ENCODE peak calls at places on chromosomes 2 and 18, in six cellular contexts. One of them, this sample, is unnamed.
A peak's percentile ranks its signal among the peaks of the same experiment; 100 is the strongest.

GRCh38 chr18:50855976-50856772 is 22.7 kb upstream of the ME2 start:
- DNase-seq in upper lobe of right lung: no peak
- DNase-seq in HFF-Myc: no peak
- DNase-seq in hepatocyte: no peak
- DNase-seq in bronchial epithelial cell: no peak
- DNase-seq in GM23338: no peak
- DNase-seq in this sample: no peak

GRCh38 chr2:214808961-214809750 is at the start of gene BARD1:
- DNase-seq in bronchial epithelial cell: peak; percentile 42
- DNase-seq in upper lobe of right lung: peak; percentile 78
- DNase-seq in hepatocyte: peak; percentile 76
- DNase-seq in GM23338: peak; percentile 69
- DNase-seq in HFF-Myc: peak; percentile 33
- DNase-seq in this sample: no peak

GRCh38 chr18:24983566-24983965 is 368.4 kb downstream of the ZNF521 start:
- DNase-seq in hepatocyte: no peak
- DNase-seq in bronchial epithelial cell: no peak
- DNase-seq in upper lobe of right lung: no peak
- DNase-seq in GM23338: peak; percentile 76
- DNase-seq in HFF-Myc: no peak
- DNase-seq in this sample: no peak

GRCh38 chr18:75041586-75041985 is 167.4 kb downstream of the PTGR3 start:
- DNase-seq in hepatocyte: no peak
- DNase-seq in GM23338: peak; percentile 52
- DNase-seq in upper lobe of right lung: no peak
- DNase-seq in HFF-Myc: peak; percentile 16
- DNase-seq in bronchial epithelial cell: peak; percentile 41
- DNase-seq in this sample: no peak

GRCh38 chr2:217277646-217278048 is 417.8 kb upstream of the TNP1 start:
- DNase-seq in hepatocyte: peak; percentile 27
- DNase-seq in HFF-Myc: peak; percentile 81
- DNase-seq in upper lobe of right lung: no peak
- DNase-seq in GM23338: no peak
- DNase-seq in bronchial epithelial cell: peak; percentile 78
- DNase-seq in this sample: peak; percentile 65

GRCh38 chr2:237410949-237411635 is 2.9 kb downstream of the COL6A3 start:
- DNase-seq in HFF-Myc: no peak
- DNase-seq in bronchial epithelial cell: no peak
- DNase-seq in GM23338: no peak
- DNase-seq in upper lobe of right lung: no peak
- DNase-seq in hepatocyte: no peak
- DNase-seq in this sample: no peak

GRCh38 chr2:8006626-8007025 is 675.2 kb upstream of the ID2 start:
- DNase-seq in HFF-Myc: no peak
- DNase-seq in bronchial epithelial cell: peak; percentile 28
- DNase-seq in GM23338: no peak
- DNase-seq in hepatocyte: no peak
- DNase-seq in upper lobe of right lung: no peak
- DNase-seq in this sample: no peak

GRCh38 chr2:239465017-239466001 is 64.5 kb upstream of the HDAC4 start:
- DNase-seq in HFF-Myc: no peak
- DNase-seq in GM23338: no peak
- DNase-seq in hepatocyte: no peak
- DNase-seq in bronchial epithelial cell: peak; percentile 10
- DNase-seq in upper lobe of right lung: peak; percentile 90
- DNase-seq in this sample: no peak

GRCh38 chr2:149037851-149038250 is 648 bp upstream of the LYPD6B start:
- DNase-seq in HFF-Myc: no peak
- DNase-seq in hepatocyte: peak; percentile 71
- DNase-seq in upper lobe of right lung: no peak
- DNase-seq in bronchial epithelial cell: peak; percentile 60
- DNase-seq in GM23338: peak; percentile 76
- DNase-seq in this sample: no peak

GRCh38 chr2:65744801-65745200 is 312.4 kb upstream of the SPRED2 start:
- DNase-seq in HFF-Myc: no peak
- DNase-seq in hepatocyte: no peak
- DNase-seq in bronchial epithelial cell: no peak
- DNase-seq in GM23338: no peak
- DNase-seq in upper lobe of right lung: no peak
- DNase-seq in this sample: no peak

GRCh38 chr18:44696892-44697291 is 16.2 kb downstream of the SETBP1 start:
- DNase-seq in bronchial epithelial cell: peak; percentile 77
- DNase-seq in GM23338: no peak
- DNase-seq in hepatocyte: peak; percentile 40
- DNase-seq in upper lobe of right lung: no peak
- DNase-seq in HFF-Myc: no peak
- DNase-seq in this sample: no peak
- H3K4me3 ChIP-seq in bronchial epithelial cell: no peak overlapping the region
- H3K4me3 ChIP-seq in GM23338: peak overlapping the region; percentile 21
- H3K4me3 ChIP-seq in hepatocyte: no peak overlapping the region
- H3K4me3 ChIP-seq in upper lobe of right lung: no peak overlapping the region
- H3K4me3 ChIP-seq in HFF-Myc: no peak overlapping the region
- H3K4me3 ChIP-seq in this sample: no peak overlapping the region

GRCh38 chr18:31565782-31566512 is 25.7 kb upstream of the TTR start:
- DNase-seq in hepatocyte: no peak
- DNase-seq in HFF-Myc: no peak
- DNase-seq in bronchial epithelial cell: no peak
- DNase-seq in upper lobe of right lung: no peak
- DNase-seq in GM23338: no peak
- DNase-seq in this sample: no peak
- TF ChIP-seq CTCF in hepatocyte: no peak
- TF ChIP-seq CTCF in HFF-Myc: no peak
- TF ChIP-seq CTCF in bronchial epithelial cell: no peak
- TF ChIP-seq CTCF in upper lobe of right lung: no peak
- TF ChIP-seq CTCF in GM23338: peak; percentile 15
- TF ChIP-seq CTCF in this sample: no peak

GRCh38 chr2:30422437-30422805 is 24.6 kb upstream of the LCLAT1 start:
- DNase-seq in HFF-Myc: no peak
- DNase-seq in upper lobe of right lung: no peak
- DNase-seq in hepatocyte: peak; percentile 51
- DNase-seq in bronchial epithelial cell: peak; percentile 65
- DNase-seq in GM23338: no peak
- DNase-seq in this sample: no peak
- H3K4me3 ChIP-seq in HFF-Myc: no peak overlapping the region
- H3K4me3 ChIP-seq in upper lobe of right lung: no peak overlapping the region
- H3K4me3 ChIP-seq in hepatocyte: no peak overlapping the region
- H3K4me3 ChIP-seq in bronchial epithelial cell: no peak overlapping the region
- H3K4me3 ChIP-seq in GM23338: no peak overlapping the region
- H3K4me3 ChIP-seq in this sample: no peak overlapping the region

DNA sequence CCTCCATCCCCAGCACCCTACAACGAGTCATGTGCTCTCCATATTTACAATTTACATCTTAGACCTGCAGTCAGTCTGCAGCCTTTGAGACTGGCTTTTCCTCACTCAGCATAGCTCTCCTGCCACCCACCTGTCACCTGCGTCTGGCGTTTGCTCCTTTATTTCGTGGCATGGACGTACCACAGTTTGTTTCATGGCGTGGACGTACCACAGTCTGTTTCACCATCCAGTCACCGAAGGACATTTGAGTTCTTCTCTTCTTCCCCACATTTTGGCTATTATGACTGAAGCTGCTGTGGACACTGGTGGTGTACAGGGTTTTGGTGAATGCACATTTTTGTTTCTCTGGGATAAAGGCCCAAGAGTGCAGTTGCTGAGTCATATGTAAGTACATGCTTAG is 141.8 kb upstream of the CTDP1 start:
- DNase-seq in upper lobe of right lung: no peak
- DNase-seq in GM23338: no peak
- DNase-seq in hepatocyte: no peak
- DNase-seq in HFF-Myc: no peak
- DNase-seq in bronchial epithelial cell: no peak
- DNase-seq in this sample: no peak
- TF ChIP-seq CTCF in upper lobe of right lung: no peak
- TF ChIP-seq CTCF in GM23338: no peak
- TF ChIP-seq CTCF in hepatocyte: no peak
- TF ChIP-seq CTCF in HFF-Myc: no peak
- TF ChIP-seq CTCF in bronchial epithelial cell: no peak
- TF ChIP-seq CTCF in this sample: no peak

GRCh38 chr2:197256771-197257170 is 53.8 kb downstream of the ANKRD44 start:
- DNase-seq in HFF-Myc: no peak
- DNase-seq in GM23338: no peak
- DNase-seq in upper lobe of right lung: no peak
- DNase-seq in hepatocyte: no peak
- DNase-seq in bronchial epithelial cell: no peak
- DNase-seq in this sample: no peak

GRCh38 chr2:197255550-197255949 is 55.0 kb downstream of the ANKRD44 start:
- DNase-seq in upper lobe of right lung: peak; percentile 83
- DNase-seq in bronchial epithelial cell: no peak
- DNase-seq in GM23338: peak; percentile 44
- DNase-seq in HFF-Myc: no peak
- DNase-seq in hepatocyte: peak; percentile 49
- DNase-seq in this sample: no peak

GRCh38 chr2:197254776-197255521 is 55.6 kb downstream of the ANKRD44 start:
- DNase-seq in bronchial epithelial cell: no peak
- DNase-seq in GM23338: no peak
- DNase-seq in upper lobe of right lung: no peak
- DNase-seq in HFF-Myc: no peak
- DNase-seq in hepatocyte: no peak
- DNase-seq in this sample: no peak

GRCh38 chr2:197258580-197258979 is 52.0 kb downstream of the ANKRD44 start:
- DNase-seq in bronchial epithelial cell: no peak
- DNase-seq in hepatocyte: no peak
- DNase-seq in GM23338: no peak
- DNase-seq in HFF-Myc: no peak
- DNase-seq in upper lobe of right lung: no peak
- DNase-seq in this sample: no peak

DNA sequence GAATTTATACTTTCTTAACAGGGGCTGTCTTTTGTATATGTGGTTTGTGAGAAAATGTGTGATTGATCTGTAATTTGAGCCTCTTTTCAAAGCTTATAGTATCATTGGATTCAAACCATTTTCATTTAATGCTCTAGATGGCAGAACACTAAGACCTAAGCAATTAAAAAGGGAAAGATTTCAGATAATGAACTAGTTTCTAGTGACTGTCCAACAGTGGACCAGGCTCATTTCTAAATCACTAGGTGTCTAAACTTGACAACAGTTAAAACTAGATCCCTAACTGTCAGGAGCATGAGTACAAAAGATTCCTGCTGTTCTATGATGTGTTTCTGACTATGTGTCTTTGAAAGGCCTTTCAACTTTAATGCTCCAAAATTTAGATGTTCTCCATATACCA is 54.6 kb downstream of the ANKRD44 start:
- DNase-seq in hepatocyte: no peak
- DNase-seq in GM23338: no peak
- DNase-seq in HFF-Myc: no peak
- DNase-seq in bronchial epithelial cell: no peak
- DNase-seq in upper lobe of right lung: no peak
- DNase-seq in this sample: no peak
- H3K4me3 ChIP-seq in hepatocyte: no peak overlapping the region
- H3K4me3 ChIP-seq in GM23338: no peak overlapping the region
- H3K4me3 ChIP-seq in HFF-Myc: no peak overlapping the region
- H3K4me3 ChIP-seq in bronchial epithelial cell: no peak overlapping the region
- H3K4me3 ChIP-seq in upper lobe of right lung: no peak overlapping the region
- H3K4me3 ChIP-seq in this sample: no peak overlapping the region

GRCh38 chr18:21449367-21450250 is 150.9 kb downstream of the ESCO1 start:
- DNase-seq in upper lobe of right lung: no peak
- DNase-seq in bronchial epithelial cell: no peak
- DNase-seq in GM23338: peak; percentile 30
- DNase-seq in hepatocyte: no peak
- DNase-seq in HFF-Myc: no peak
- DNase-seq in this sample: no peak

GRCh38 chr18:21450913-21451312 is 149.6 kb downstream of the ESCO1 start:
- DNase-seq in GM23338: no peak
- DNase-seq in hepatocyte: no peak
- DNase-seq in HFF-Myc: no peak
- DNase-seq in upper lobe of right lung: no peak
- DNase-seq in bronchial epithelial cell: peak; percentile 18
- DNase-seq in this sample: no peak

GRCh38 chr18:21450503-21450902 is 150.0 kb downstream of the ESCO1 start:
- DNase-seq in bronchial epithelial cell: no peak
- DNase-seq in hepatocyte: no peak
- DNase-seq in upper lobe of right lung: no peak
- DNase-seq in HFF-Myc: no peak
- DNase-seq in GM23338: no peak
- DNase-seq in this sample: no peak

GRCh38 chr18:21444465-21445023 is 156.0 kb downstream of the ESCO1 start:
- DNase-seq in bronchial epithelial cell: peak; percentile 72
- DNase-seq in upper lobe of right lung: no peak
- DNase-seq in HFF-Myc: no peak
- DNase-seq in GM23338: peak; percentile 85
- DNase-seq in hepatocyte: peak; percentile 73
- DNase-seq in this sample: no peak

GRCh38 chr18:21448301-21448700 is 152.2 kb downstream of the ESCO1 start:
- DNase-seq in HFF-Myc: no peak
- DNase-seq in GM23338: no peak
- DNase-seq in bronchial epithelial cell: no peak
- DNase-seq in hepatocyte: no peak
- DNase-seq in upper lobe of right lung: no peak
- DNase-seq in this sample: no peak
- TF ChIP-seq CTCF in HFF-Myc: no peak
- TF ChIP-seq CTCF in GM23338: no peak
- TF ChIP-seq CTCF in bronchial epithelial cell: no peak
- TF ChIP-seq CTCF in hepatocyte: no peak
- TF ChIP-seq CTCF in upper lobe of right lung: no peak
- TF ChIP-seq CTCF in this sample: no peak

DNA sequence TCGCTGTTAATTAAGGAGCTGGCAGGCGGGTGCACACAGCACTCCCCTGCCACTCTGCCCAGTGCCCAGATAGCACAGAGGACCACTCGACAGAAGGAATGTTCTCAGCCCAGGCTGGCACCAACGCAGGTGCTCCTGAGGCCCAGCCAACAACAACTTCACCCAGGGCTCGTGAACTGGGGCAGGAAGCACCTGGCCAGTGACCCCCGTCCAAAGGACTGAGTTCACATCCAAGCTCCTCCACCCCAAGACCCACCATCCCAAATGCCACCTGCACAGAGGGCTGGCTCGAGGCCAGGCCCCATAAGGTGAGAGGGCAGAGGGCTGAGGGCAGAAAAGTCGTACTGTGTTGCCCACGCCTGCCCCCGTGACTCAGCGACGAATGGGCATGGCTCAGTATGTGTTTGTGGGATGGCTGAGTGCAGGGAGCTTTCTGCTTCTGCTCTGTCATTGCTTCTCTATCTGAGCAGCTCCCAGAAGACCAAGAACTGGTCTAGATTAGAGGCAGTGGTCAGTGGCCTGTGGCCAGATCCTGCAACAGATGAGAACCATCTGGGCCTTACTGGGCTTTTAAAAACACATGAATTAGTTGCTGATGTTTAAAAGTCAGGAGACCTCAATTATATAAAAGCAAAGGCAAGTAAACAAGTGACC is 68.4 kb downstream of the POLR1A start:
- DNase-seq in upper lobe of right lung: peak; percentile 89
- DNase-seq in GM23338: no peak
- DNase-seq in HFF-Myc: peak; percentile 88
- DNase-seq in bronchial epithelial cell: peak; percentile 68
- DNase-seq in hepatocyte: no peak
- DNase-seq in this sample: no peak
- H3K4me3 ChIP-seq in upper lobe of right lung: no peak overlapping the region
- H3K4me3 ChIP-seq in GM23338: no peak overlapping the region
- H3K4me3 ChIP-seq in HFF-Myc: no peak overlapping the region
- H3K4me3 ChIP-seq in bronchial epithelial cell: no peak overlapping the region
- H3K4me3 ChIP-seq in hepatocyte: no peak overlapping the region
- H3K4me3 ChIP-seq in this sample: no peak overlapping the region

This sample was measured in AG04449.